ENCODE peak calls at places on chromosome 17, in ten cellular contexts. L, H, W, C, N, G, Y, Q, M and I are unnamed samples.

GRCh38 chr17:47800686-47801085 is 20.9 kb downstream of the OSBPL7 start:
- DNase-seq in W (peak; percentile 32), L (no peak), N (no peak), H (no peak), M (no peak), G (no peak), Y (no peak), C (no peak), Q (no peak), I (no peak)

GRCh38 chr17:9943343-9943742 is 38.3 kb upstream of the RCVRN start:
- DNase-seq in Q (no peak), M (no peak), Y (no peak), W (no peak), H (no peak), C (no peak), N (no peak), L (no peak), G (no peak), I (no peak)

GRCh38 chr17:73121513-73121912 is 29.0 kb upstream of the SLC39A11 start:
- DNase-seq in Q (no peak), L (no peak), W (no peak), G (no peak), Y (no peak), N (no peak), M (no peak), H (no peak), C (no peak), I (no peak)

GRCh38 chr17:67139784-67140665 is 95.7 kb downstream of the CACNG1 start:
- DNase-seq in N (no peak), C (no peak), M (no peak), W (no peak), H (no peak), Q (no peak), Y (peak; percentile 74), G (no peak), L (no peak), I (peak; percentile 44)

GRCh38 chr17:269616-270514 is 82.7 kb downstream of the RPH3AL start:
- DNase-seq in Q (no peak), W (peak; percentile 61), N (no peak), L (no peak), H (no peak), G (no peak), C (no peak), M (no peak), Y (no peak), I (no peak)

GRCh38 chr17:17298108-17298507 is 5.1 kb upstream of the NT5M start:
- DNase-seq in W (no peak), L (no peak), G (no peak), M (no peak), Q (no peak), C (peak; percentile 35), H (no peak), Y (no peak), N (no peak), I (no peak)

GRCh38 chr17:76530826-76531500 is 6.5 kb downstream of the CYGB start:
- DNase-seq in H (peak; percentile 24), Y (no peak), N (no peak), W (no peak), G (no peak), Q (no peak), C (no peak), M (no peak), L (no peak), I (no peak)

GRCh38 chr17:4759776-4760236 is 11.9 kb upstream of the TM4SF5 start:
- DNase-seq in M (no peak), L (no peak), C (no peak), G (no peak), N (no peak), Q (no peak), Y (no peak), H (no peak), W (no peak), I (no peak)

GRCh38 chr17:16141685-16142084 is 73.6 kb downstream of the NCOR1 start:
- DNase-seq in M (no peak), H (no peak), Q (no peak), C (no peak), Y (no peak), N (no peak), W (no peak), G (no peak), L (no peak), I (no peak)

GRCh38 chr17:5587431-5588032 is 3.2 kb upstream of the NLRP1 start:
- DNase-seq in M (peak; percentile 83), H (no peak), W (no peak), G (peak; percentile 83), C (peak; percentile 83), L (no peak), N (peak; percentile 85), Y (peak; percentile 93), Q (peak; percentile 56), I (peak; percentile 88)

GRCh38 chr17:27535178-27535928 is 79.1 kb downstream of the KSR1 start:
- DNase-seq in Q (no peak), H (no peak), M (no peak), Y (peak; percentile 61), N (no peak), W (no peak), G (peak; percentile 70), C (no peak), L (no peak), I (no peak)

GRCh38 chr17:8611671-8612298 is 18.7 kb downstream of the MYH10 start:
- DNase-seq in Q (no peak), N (no peak), G (peak; percentile 44), Y (peak; percentile 83), C (peak; percentile 47), W (no peak), H (no peak), L (no peak), M (no peak), I (no peak)

GRCh38 chr17:8610558-8610957 is 20.0 kb downstream of the MYH10 start:
- DNase-seq in C (no peak), M (no peak), W (no peak), G (no peak), L (no peak), Y (no peak), Q (no peak), N (no peak), H (no peak), I (no peak)

GRCh38 chr17:8608001-8608400 is 22.5 kb downstream of the MYH10 start:
- DNase-seq in G (no peak), W (no peak), M (no peak), L (no peak), Q (no peak), Y (peak; percentile 63), C (no peak), H (no peak), N (no peak), I (no peak)

GRCh38 chr17:8609910-8610309 is 20.6 kb downstream of the MYH10 start:
- DNase-seq in G (no peak), Y (no peak), N (no peak), L (no peak), W (no peak), Q (no peak), M (no peak), H (no peak), C (no peak), I (no peak)

GRCh38 chr17:8611135-8611534 is 19.4 kb downstream of the MYH10 start:
- DNase-seq in M (no peak), Y (peak; percentile 74), C (no peak), L (no peak), Q (no peak), H (no peak), W (no peak), G (peak; percentile 56), N (no peak), I (no peak)
- H3K27ac ChIP-seq in M (no peak overlapping the region), Y (peak overlapping the region; percentile 51), C (no peak overlapping the region), L (no peak overlapping the region), Q (no peak overlapping the region), H (peak overlapping the region; percentile 26), W (peak overlapping the region; percentile 47), G (peak overlapping the region; percentile 65), N (no peak overlapping the region), I (no peak overlapping the region)

DNA sequence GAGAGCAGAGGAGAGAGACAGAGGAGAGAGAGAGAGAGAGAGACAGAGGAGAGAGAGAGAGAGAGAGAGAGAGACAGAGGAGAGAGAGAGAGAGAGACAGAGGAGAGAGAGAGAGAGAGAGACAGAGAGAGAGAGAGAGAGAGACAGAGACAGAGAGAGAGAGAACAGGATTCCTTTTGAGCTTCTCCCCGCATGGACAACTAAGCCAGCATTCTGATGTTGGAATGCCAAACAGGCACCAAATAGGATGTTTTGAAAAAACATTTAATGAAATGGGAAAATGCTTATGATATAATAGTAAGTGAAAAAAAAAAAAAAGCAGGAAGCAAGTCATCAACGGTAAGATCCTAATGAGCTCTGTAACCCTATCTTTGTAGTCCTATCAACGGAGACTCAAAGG is 60.7 kb downstream of the ARSG start:
- DNase-seq in Q (no peak), G (no peak), M (no peak), C (no peak), W (no peak), N (no peak), L (no peak), Y (peak; percentile 84), H (no peak), I (no peak)
- H3K4me1 ChIP-seq in Q (peaks cover 71% of the 10 kb centered on the region), G (peaks cover 7% of the 10 kb centered on the region), M (peaks cover 4% of the 10 kb centered on the region), C (no peaks in the 10 kb centered on the region), W (no peaks in the 10 kb centered on the region), N (no peaks in the 10 kb centered on the region), L (no peaks in the 10 kb centered on the region), Y (peaks cover 4% of the 10 kb centered on the region), H (no peaks in the 10 kb centered on the region), I (peaks cover 6% of the 10 kb centered on the region)

DNA sequence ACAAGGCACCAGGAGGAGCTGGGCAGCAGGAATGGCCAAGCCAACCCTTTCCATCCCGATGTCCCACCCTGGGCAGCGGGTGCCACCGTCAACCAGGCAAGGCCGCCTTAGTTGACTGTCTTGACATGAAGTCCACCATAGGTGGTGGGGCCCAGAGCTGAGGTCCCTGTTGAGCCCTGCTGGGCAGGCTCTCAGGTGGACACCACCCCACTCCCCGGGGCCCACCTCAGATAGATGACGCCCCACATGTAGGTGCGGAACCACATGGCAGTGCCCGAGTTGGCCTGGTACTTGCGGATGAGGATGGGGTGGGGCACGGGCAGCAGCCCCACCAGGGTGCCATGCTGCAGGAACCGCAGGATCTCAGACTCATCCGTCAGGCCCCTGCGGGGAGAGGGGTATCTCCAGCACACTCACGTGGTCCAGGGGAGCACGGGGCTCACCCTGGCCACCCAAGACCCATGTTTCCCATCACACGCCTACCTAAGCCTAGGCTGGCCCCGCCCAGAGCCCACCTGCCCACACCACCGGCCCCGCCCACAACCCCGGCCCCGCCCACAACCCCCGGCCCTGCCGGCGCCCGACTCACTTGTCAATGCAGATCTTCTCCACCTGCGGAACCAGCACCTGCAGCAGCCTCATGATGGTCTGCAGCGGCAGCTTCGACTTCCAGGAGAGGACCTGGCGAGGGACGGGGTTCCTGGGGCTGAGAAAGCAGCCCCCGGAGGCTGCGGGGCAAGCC is 16.2 kb downstream of the OTOP3 start:
- DNase-seq in M (no peak), H (no peak), W (no peak), G (no peak), C (no peak), L (no peak), Q (no peak), N (no peak), Y (no peak), I (no peak)
- H3K27me3 ChIP-seq in M (peaks cover 70% of the 10 kb centered on the region), H (peaks cover 12% of the 10 kb centered on the region), W (peaks cover 16% of the 10 kb centered on the region), G (peaks cover 8% of the 10 kb centered on the region), C (peaks cover 94% of the 10 kb centered on the region), L (peaks cover 35% of the 10 kb centered on the region), Q (no peaks in the 10 kb centered on the region), N (peaks cover 19% of the 10 kb centered on the region), Y (no peaks in the 10 kb centered on the region), I (peaks cover 72% of the 10 kb centered on the region)

GRCh38 chr17:52148288-52148968 is 10.1 kb downstream of the CA10 start:
- DNase-seq in M (no peak), G (no peak), W (no peak), N (no peak), L (no peak), H (no peak), C (no peak), Q (no peak), Y (no peak), I (no peak)
- H3K27ac ChIP-seq in M (no peak overlapping the region), G (no peak overlapping the region), W (no peak overlapping the region), N (no peak overlapping the region), L (no peak overlapping the region), H (no peak overlapping the region), C (peak overlapping the region; percentile 96), Q (no peak overlapping the region), Y (no peak overlapping the region), I (no peak overlapping the region)